ENCODE peak calls at places on chromosomes 3 and 15, in ten cellular contexts. I is colonic mucosa, T is psoas muscle, K is AG09309, N is GM10248, X is A549, M is bronchial epithelial cell, V is lower lobe of right lung, A is stomach, W is AG10803. C is an unnamed sample.

GRCh38 chr15:88613074-88613944 is 7.8 kb upstream of the AEN start:
- DNase-seq in I (no peak), T (no peak), K (no peak), N (no peak), X (no peak), M (no peak), V (no peak), A (no peak), W (peak), C (no peak)

GRCh38 chr3:39126532-39127071 is 19.1 kb downstream of the TTC21A start:
- DNase-seq in I (peak), T (no peak), K (no peak), N (no peak), X (no peak), M (peak), V (peak), A (no peak), W (peak), C (peak)

GRCh38 chr15:67185051-67185450 is 69.4 kb downstream of the AAGAB start:
- DNase-seq in I (no peak), T (peak), K (no peak), N (no peak), X (no peak), M (no peak), V (no peak), A (no peak), W (no peak), C (no peak)

GRCh38 chr15:56798639-56799038 is 65.3 kb upstream of the ZNF280D start:
- DNase-seq in I (no peak), T (peak), K (no peak), N (no peak), X (no peak), M (peak), V (no peak), A (no peak), W (peak), C (peak)

GRCh38 chr15:61598655-61599054 is 369.6 kb upstream of the RORA start:
- DNase-seq in I (no peak), T (no peak), K (no peak), N (no peak), X (no peak), M (no peak), V (no peak), A (no peak), W (no peak), C (no peak)

GRCh38 chr15:58517252-58517681 is 85.5 kb downstream of the LIPC start:
- DNase-seq in I (no peak), T (no peak), K (no peak), N (no peak), X (no peak), M (no peak), V (no peak), A (no peak), W (no peak), C (peak)

GRCh38 chr3:69364354-69364753 is 21.5 kb downstream of the FRMD4B start:
- DNase-seq in I (no peak), T (no peak), K (no peak), N (no peak), X (no peak), M (peak), V (no peak), A (no peak), W (peak), C (no peak)

GRCh38 chr15:79310612-79310984 is 314 bp upstream of the TMED3 start:
- DNase-seq in I (no peak), T (no peak), K (no peak), N (no peak), X (no peak), M (peak), V (no peak), A (no peak), W (peak), C (no peak)

GRCh38 chr15:48897144-48897814 is 19.3 kb downstream of the EID1 start:
- DNase-seq in I (no peak), T (no peak), K (peak), N (peak), X (no peak), M (no peak), V (no peak), A (no peak), W (peak), C (no peak)

GRCh38 chr3:39383190-39383912 is at the start of gene SLC25A38:
- DNase-seq in I (peak), T (peak), K (peak), N (peak), X (peak), M (peak), V (peak), A (peak), W (peak), C (peak)

GRCh38 chr3:131630812-131631211 is 128.0 kb upstream of the MRPL3 start:
- DNase-seq in I (no peak), T (no peak), K (no peak), N (no peak), X (no peak), M (no peak), V (no peak), A (no peak), W (peak), C (no peak)

GRCh38 chr3:106004137-106004600 is 135.4 kb upstream of the CBLB start:
- DNase-seq in I (no peak), T (no peak), K (no peak), N (no peak), X (no peak), M (peak), V (no peak), A (no peak), W (peak), C (no peak)

GRCh38 chr3:192223815-192224214 is 503.5 kb downstream of the FGF12 start:
- DNase-seq in I (no peak), T (no peak), K (no peak), N (no peak), X (no peak), M (no peak), V (no peak), A (no peak), W (no peak), C (no peak)

GRCh38 chr15:56496635-56497034 is 31.7 kb upstream of the MNS1 start:
- DNase-seq in I (no peak), T (no peak), K (peak), N (peak), X (peak), M (peak), V (no peak), A (no peak), W (peak), C (peak)

GRCh38 chr3:74469713-74470112 is 144.7 kb downstream of the CNTN3 start:
- DNase-seq in I (no peak), T (no peak), K (no peak), N (no peak), X (no peak), M (no peak), V (no peak), A (no peak), W (no peak), C (no peak)

GRCh38 chr3:191330309-191330712 is at the start of gene UTS2B:
- DNase-seq in I (no peak), T (no peak), K (peak), N (no peak), X (no peak), M (peak), V (no peak), A (no peak), W (peak), C (no peak)

GRCh38 chr3:170531557-170532335 is 54.1 kb downstream of the SLC7A14 start:
- DNase-seq in I (no peak), T (no peak), K (no peak), N (no peak), X (no peak), M (no peak), V (no peak), A (no peak), W (peak), C (no peak)

GRCh38 chr3:149377408-149378111 is at the start of gene TM4SF1:
- DNase-seq in I (peak), T (peak), K (peak), N (no peak), X (peak), M (peak), V (peak), A (peak), W (peak), C (no peak)

GRCh38 chr15:34815836-34816235 is 20.5 kb upstream of the ACTC1 start:
- DNase-seq in I (no peak), T (no peak), K (no peak), N (no peak), X (no peak), M (no peak), V (no peak), A (no peak), W (peak), C (no peak)

GRCh38 chr3:101829066-101829830 is 20.1 kb upstream of the NFKBIZ start:
- DNase-seq in I (peak), T (peak), K (no peak), N (no peak), X (no peak), M (peak), V (no peak), A (peak), W (peak), C (peak)

GRCh38 chr15:101167791-101168462 is 83.9 kb downstream of the CHSY1 start:
- DNase-seq in I (peak), T (peak), K (peak), N (no peak), X (no peak), M (peak), V (peak), A (peak), W (peak), C (peak)

GRCh38 chr3:128420289-128420688 is 46.4 kb downstream of the DNAJB8 start:
- DNase-seq in I (no peak), T (no peak), K (no peak), N (no peak), X (no peak), M (no peak), V (no peak), A (no peak), W (no peak), C (no peak)

GRCh38 chr15:100968043-100968966 is 49.1 kb downstream of the LRRK1 start:
- DNase-seq in I (no peak), T (no peak), K (peak), N (no peak), X (no peak), M (peak), V (no peak), A (no peak), W (peak), C (no peak)

GRCh38 chr3:115784739-115785571 is 161.6 kb downstream of the GAP43 start:
- DNase-seq in I (no peak), T (no peak), K (peak), N (no peak), X (no peak), M (peak), V (no peak), A (no peak), W (peak), C (no peak)

GRCh38 chr15:64032327-64032726 is 14.0 kb downstream of the DAPK2 start:
- DNase-seq in I (no peak), T (no peak), K (no peak), N (no peak), X (no peak), M (no peak), V (no peak), A (no peak), W (no peak), C (no peak)

GRCh38 chr3:14989943-14990753 is 42.8 kb downstream of the NR2C2 start:
- DNase-seq in I (no peak), T (no peak), K (no peak), N (no peak), X (no peak), M (peak), V (no peak), A (no peak), W (peak), C (no peak)

GRCh38 chr3:13134166-13134878 is 61.1 kb upstream of the IQSEC1 start:
- DNase-seq in I (no peak), T (no peak), K (no peak), N (no peak), X (no peak), M (no peak), V (peak), A (peak), W (no peak), C (no peak)

GRCh38 chr3:142057331-142057725 is 92.0 kb downstream of the TFDP2 start:
- DNase-seq in I (no peak), T (no peak), K (no peak), N (no peak), X (no peak), M (no peak), V (no peak), A (no peak), W (peak), C (no peak)
- TF ChIP-seq CTCF in I (no peak), T (no peak), K (no peak), N (no peak), X (no peak), M (no peak), V (no peak), A (no peak), W (no peak), C (no peak)

GRCh38 chr15:43440721-43441281 is 52.2 kb downstream of the TP53BP1 start:
- DNase-seq in I (peak), T (no peak), K (peak), N (peak), X (peak), M (peak), V (no peak), A (no peak), W (peak), C (peak)
- TF ChIP-seq CTCF in I (peak), T (peak), K (peak), N (no peak), X (peak), M (peak), V (peak), A (no peak), W (peak), C (peak)

DNA sequence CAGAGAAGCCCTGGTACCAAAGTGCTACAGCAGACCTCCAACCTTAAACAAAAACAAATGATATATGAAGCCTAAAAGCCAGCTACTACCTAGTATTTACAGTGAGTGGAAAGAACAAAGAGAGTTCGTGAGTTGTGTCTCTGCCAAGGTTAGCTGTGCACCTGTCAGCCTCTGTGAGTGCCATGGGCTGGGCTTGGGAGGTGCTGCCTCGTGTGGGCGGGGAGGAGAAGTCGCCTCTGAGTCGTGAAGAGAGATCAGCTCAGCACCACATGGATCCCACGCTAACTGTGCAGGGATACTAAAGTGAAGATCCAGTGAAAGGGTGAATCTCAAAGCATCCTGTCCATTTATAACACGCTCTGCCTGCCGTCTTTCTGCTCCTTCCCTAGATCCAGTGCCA is 101.9 kb downstream of the CHDH start:
- DNase-seq in I (peak), T (no peak), K (no peak), N (peak), X (no peak), M (no peak), V (no peak), A (peak), W (no peak), C (no peak)
- TF ChIP-seq CTCF in I (no peak), T (no peak), K (no peak), N (no peak), X (no peak), M (no peak), V (no peak), A (no peak), W (no peak), C (no peak)

DNA sequence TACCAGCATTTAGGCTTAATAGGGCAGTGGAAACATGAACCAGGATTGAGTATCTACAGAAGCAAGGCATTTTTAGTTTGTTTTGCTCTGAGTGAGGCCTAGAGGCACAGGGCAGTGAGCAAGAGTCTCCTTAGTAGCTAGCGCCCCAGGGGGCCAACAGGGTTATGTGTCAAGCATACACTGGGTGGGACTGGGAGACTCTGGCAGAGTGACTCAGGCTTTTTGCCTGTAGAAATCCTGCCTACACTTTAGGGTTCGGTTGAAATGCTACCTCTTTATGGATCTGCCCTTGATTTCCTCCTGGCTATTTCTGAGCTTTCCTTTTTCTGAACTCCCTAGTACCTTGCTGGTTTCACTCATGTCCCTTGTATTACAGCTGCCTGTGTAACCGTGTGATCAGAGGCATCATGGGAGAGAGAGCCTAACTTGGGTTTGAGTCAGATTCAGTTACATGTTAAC is 72.2 kb downstream of the TOP2B start:
- DNase-seq in I (no peak), T (peak), K (peak), N (no peak), X (peak), M (peak), V (no peak), A (no peak), W (peak), C (peak)
- TF ChIP-seq CTCF in I (no peak), T (peak), K (peak), N (no peak), X (peak), M (peak), V (peak), A (no peak), W (peak), C (no peak)

GRCh38 chr15:71275098-71275497 is 159.8 kb downstream of the THSD4 start:
- DNase-seq in I (no peak), T (no peak), K (peak), N (no peak), X (no peak), M (peak), V (no peak), A (no peak), W (peak), C (no peak)

GRCh38 chr15:71276355-71276665 is 161.0 kb downstream of the THSD4 start:
- DNase-seq in I (no peak), T (no peak), K (no peak), N (no peak), X (no peak), M (peak), V (no peak), A (no peak), W (no peak), C (no peak)

GRCh38 chr15:71273731-71274447 is 158.6 kb downstream of the THSD4 start:
- DNase-seq in I (no peak), T (no peak), K (no peak), N (no peak), X (no peak), M (no peak), V (no peak), A (no peak), W (peak), C (no peak)

GRCh38 chr15:71274448-71274798 is 159.2 kb downstream of the THSD4 start:
- DNase-seq in I (no peak), T (no peak), K (no peak), N (no peak), X (no peak), M (no peak), V (no peak), A (no peak), W (no peak), C (no peak)

DNA sequence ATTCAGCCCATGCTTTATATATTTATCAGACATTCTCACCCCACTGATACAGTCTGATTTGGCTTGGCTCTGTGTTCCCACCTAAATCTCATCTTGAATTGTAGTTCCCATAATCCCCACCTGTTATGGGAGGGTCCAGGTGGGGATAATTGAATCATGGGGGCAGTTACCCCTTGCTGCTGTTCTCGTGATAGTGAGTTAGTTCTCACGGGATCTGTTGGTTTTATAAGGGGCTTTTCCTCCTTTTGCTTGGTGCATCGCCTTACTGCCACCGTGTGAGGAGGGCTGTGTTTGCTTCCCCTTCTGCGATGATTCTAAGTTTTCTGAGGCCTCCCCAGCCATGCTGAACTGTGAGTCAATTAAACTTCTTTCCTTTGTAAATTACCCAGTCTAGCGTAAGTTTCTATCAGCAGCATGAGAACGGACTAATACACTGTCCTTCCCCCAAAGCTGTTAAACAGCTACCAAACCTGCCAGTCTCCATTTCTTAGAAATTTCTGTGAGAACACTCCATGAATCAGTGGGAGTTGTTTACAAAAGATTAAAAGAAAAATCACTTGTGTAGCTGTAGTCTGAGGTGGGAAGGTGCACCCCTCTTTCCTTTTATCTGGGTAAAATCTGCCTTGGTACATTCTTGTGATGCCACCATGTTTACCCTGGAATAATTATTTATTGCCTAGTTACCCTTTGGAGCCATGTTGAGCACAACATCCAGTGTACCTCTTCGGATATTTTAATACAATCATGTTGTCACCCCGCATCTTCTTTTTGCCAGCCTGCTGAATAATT is 160.5 kb downstream of the THSD4 start:
- DNase-seq in I (no peak), T (no peak), K (no peak), N (no peak), X (no peak), M (peak), V (no peak), A (no peak), W (no peak), C (no peak)
- TF ChIP-seq CTCF in I (no peak), T (no peak), K (no peak), N (no peak), X (no peak), M (no peak), V (no peak), A (no peak), W (no peak), C (no peak)

DNA sequence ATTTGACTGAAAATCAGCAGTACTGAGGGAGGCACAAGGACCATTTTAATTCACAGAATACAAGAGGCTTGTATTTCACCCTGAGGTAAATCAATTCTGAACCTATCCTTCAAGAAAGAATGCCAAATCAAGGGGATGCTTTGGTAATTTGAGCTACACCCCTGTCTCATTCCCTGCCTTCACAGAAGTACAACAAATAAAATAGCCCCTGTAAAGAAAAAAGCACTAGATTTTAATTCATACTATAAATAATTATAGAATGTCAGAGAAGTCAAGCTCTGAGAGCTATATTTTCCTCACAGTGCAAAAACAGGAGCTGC is 249.0 kb downstream of the ISL2 start:
- DNase-seq in I (no peak), T (no peak), K (no peak), N (no peak), X (no peak), M (no peak), V (no peak), A (no peak), W (no peak), C (no peak)
- TF ChIP-seq CTCF in I (no peak), T (no peak), K (no peak), N (no peak), X (no peak), M (no peak), V (no peak), A (no peak), W (no peak), C (no peak)

GRCh38 chr15:81010086-81010485 is 9.4 kb downstream of the TLNRD1 start:
- DNase-seq in I (no peak), T (no peak), K (no peak), N (no peak), X (no peak), M (no peak), V (no peak), A (no peak), W (no peak), C (no peak)

GRCh38 chr15:81006124-81006523 is 5.4 kb downstream of the TLNRD1 start:
- DNase-seq in I (no peak), T (no peak), K (no peak), N (no peak), X (no peak), M (no peak), V (no peak), A (no peak), W (no peak), C (no peak)

GRCh38 chr15:81007428-81008064 is 6.8 kb downstream of the TLNRD1 start:
- DNase-seq in I (no peak), T (no peak), K (no peak), N (no peak), X (no peak), M (no peak), V (no peak), A (no peak), W (no peak), C (no peak)

GRCh38 chr15:81011593-81011992 is 10.9 kb downstream of the TLNRD1 start:
- DNase-seq in I (no peak), T (no peak), K (no peak), N (no peak), X (no peak), M (peak), V (no peak), A (no peak), W (peak), C (no peak)

DNA sequence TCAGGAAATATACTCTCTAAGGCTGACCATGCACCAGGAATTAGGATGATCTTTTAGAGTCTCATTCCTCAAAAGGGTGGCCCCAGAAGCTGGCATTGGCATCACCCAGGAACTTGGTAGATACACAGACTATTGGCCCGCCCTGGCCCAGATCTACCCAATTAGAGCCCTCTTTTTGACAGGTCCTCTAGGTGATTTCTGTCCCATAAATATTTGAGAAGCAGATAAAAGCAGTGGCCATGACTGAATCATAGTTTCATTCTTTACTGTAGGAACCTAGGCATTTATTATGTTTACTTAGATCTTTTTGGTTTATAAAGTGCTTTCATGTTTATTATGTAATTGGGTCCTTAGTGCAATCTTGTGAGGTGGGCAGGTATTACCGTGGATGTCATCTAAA is 7.6 kb downstream of the TLNRD1 start:
- DNase-seq in I (no peak), T (no peak), K (no peak), N (no peak), X (no peak), M (no peak), V (no peak), A (no peak), W (no peak), C (no peak)
- TF ChIP-seq CTCF in I (no peak), T (no peak), K (no peak), N (no peak), X (no peak), M (no peak), V (no peak), A (no peak), W (no peak), C (no peak)

C was measured in activated CD8-positive, alpha-beta T cell treated with anti-CD3 and anti-CD28 coated beads for 36 hours.